ENCODE peak calls at places on chromosomes 11 and 22, in five cellular contexts. G, T, I, S and E are unnamed samples.

GRCh38 chr11:47611240-47611863 is 17.1 kb upstream of the C1QTNF4 start:
- DNase-seq in I (no peak), S (no peak), T (no peak), G (peak), E (no peak)

GRCh38 chr22:27987557-27987956 is 68.5 kb upstream of the PITPNB start:
- DNase-seq in I (no peak), T (no peak), G (peak), S (no peak), E (no peak)

GRCh38 chr11:92322225-92322624 is 97.6 kb downstream of the FAT3 start:
- DNase-seq in G (peak), T (no peak), I (no peak), S (no peak), E (no peak)

GRCh38 chr22:19803736-19804267 is 43.2 kb downstream of the TBX1 start:
- DNase-seq in S (no peak), T (no peak), I (no peak), G (no peak), E (no peak)

GRCh38 chr22:32674925-32675825 is 126.3 kb upstream of the TIMP3 start:
- DNase-seq in I (no peak), T (no peak), S (no peak), G (no peak), E (no peak)

GRCh38 chr11:66479741-66480115 is 506 bp upstream of the DPP3 start:
- DNase-seq in S (peak), G (no peak), I (no peak), T (peak), E (peak)

GRCh38 chr11:130133716-130134115 is 25.9 kb upstream of the ST14 start:
- DNase-seq in T (no peak), G (no peak), I (no peak), S (no peak), E (no peak)

GRCh38 chr11:126736682-126737404 is 263.7 kb downstream of the KIRREL3 start:
- DNase-seq in T (no peak), G (no peak), S (no peak), I (no peak), E (no peak)

GRCh38 chr11:131977854-131978253 is 607.4 kb downstream of the NTM start:
- DNase-seq in G (peak), T (no peak), S (no peak), I (no peak), E (no peak)

GRCh38 chr22:48663297-48663696 is 1164.4 kb downstream of the BRD1 start:
- DNase-seq in G (no peak), S (no peak), T (no peak), I (no peak), E (no peak)
- TF ChIP-seq CTCF in G (peak), S (no peak), T (no peak), I (peak), E (peak)

GRCh38 chr11:2884424-2884815 is 1.2 kb downstream of the CDKN1C start:
- DNase-seq in I (no peak), G (peak), T (no peak), S (peak), E (no peak)

GRCh38 chr11:2885676-2886081 is at the start of gene CDKN1C:
- DNase-seq in G (peak), S (peak), I (peak), T (peak), E (peak)

GRCh38 chr11:2886191-2886894 is 768 bp upstream of the CDKN1C start:
- DNase-seq in G (no peak), S (no peak), I (peak), T (no peak), E (no peak)

GRCh38 chr11:2883717-2884423 is 1.7 kb downstream of the CDKN1C start:
- DNase-seq in S (no peak), I (no peak), T (no peak), G (no peak), E (no peak)

DNA sequence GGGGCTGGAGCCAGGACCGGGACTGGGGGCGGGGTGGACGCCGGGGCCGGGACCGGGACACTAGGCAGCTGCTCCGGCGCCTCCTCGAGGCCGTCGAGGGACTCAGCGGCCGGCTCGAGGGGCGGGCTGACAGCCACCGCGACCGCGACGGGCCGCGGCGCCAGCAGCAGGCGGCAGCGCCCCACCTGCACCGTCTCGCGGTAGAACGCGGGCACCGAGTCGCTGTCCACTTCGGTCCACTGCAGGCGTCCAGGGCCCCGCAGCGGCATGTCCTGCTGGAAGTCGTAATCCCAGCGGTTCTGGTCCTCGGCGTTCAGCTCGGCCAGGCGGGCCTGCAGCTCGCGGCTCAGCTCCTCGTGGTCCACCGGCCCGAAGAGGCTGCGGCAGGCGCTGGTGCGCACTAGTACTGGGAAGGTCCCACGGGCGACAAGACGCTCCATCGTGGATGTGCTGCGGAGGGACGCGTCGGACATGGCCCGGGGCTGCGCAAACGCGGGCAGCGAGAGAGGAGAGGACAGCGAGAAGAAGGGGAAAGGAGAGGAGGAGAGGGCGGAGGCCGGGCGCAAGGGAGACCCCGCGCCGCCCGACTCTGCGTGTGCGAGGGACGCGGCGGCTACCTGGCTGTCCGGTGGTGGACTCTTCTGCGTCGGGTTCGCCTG is 429 bp downstream of the CDKN1C start:
- DNase-seq in T (no peak), S (peak), G (peak), I (peak), E (no peak)
- TF ChIP-seq CTCF in T (peak), S (peak), G (peak), I (peak), E (peak)

GRCh38 chr22:46087816-46088277 is 62.5 kb upstream of the PPARA start:
- DNase-seq in S (peak), G (peak), T (no peak), I (peak), E (no peak)
- TF ChIP-seq CTCF in S (no peak), G (no peak), T (no peak), I (no peak), E (no peak)

DNA sequence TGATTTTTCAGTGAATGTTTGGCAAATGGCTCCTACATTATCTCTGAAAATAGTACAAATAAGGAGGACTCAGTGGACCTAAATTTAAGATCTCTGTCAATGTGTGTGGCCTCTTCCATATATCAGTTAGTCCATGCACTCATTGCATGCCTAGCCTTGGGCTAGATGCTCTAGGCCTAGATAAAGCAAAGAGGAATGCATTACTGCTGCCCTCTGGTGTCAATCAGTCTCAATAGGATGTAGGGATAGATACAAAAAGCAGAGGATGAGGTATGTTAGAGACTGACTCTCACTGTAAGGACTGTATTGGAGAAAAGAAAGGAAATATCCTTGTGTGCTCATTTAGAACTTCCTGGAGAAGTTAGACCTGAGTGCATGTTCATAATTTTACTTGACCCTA is 42.0 kb downstream of the MS4A2 start:
- DNase-seq in T (peak), I (peak), S (no peak), G (no peak), E (no peak)
- TF ChIP-seq CTCF in T (peak), I (peak), S (peak), G (peak), E (peak)